ENCODE peak calls at places on chromosome 20, in five cellular contexts. N is K562, M is HCT116, Y is HepG2, A is SK-N-SH. P is an unnamed sample.

GRCh38 chr20:62029951-62030350 is 35.7 kb downstream of the TAF4 start:
- DNase-seq in Y (no peak), N (no peak), A (no peak), M (no peak), P (no peak)

GRCh38 chr20:4592316-4593148 is 129.2 kb upstream of the PRND start:
- DNase-seq in A (peak), Y (peak), M (no peak), N (peak), P (peak)

GRCh38 chr20:3716195-3716834 is 3.9 kb upstream of the SIGLEC1 start:
- DNase-seq in N (peak), M (peak), Y (peak), A (peak), P (peak)

GRCh38 chr20:47099093-47099492 is 204.4 kb downstream of the EYA2 start:
- DNase-seq in N (no peak), M (no peak), Y (no peak), A (no peak), P (no peak)

GRCh38 chr20:17680128-17680835 is 1.8 kb downstream of the RRBP1 start:
- DNase-seq in M (no peak), Y (peak), A (no peak), N (peak), P (peak)

GRCh38 chr20:9354579-9354978 is 159.8 kb upstream of the LAMP5 start:
- DNase-seq in M (no peak), N (no peak), A (no peak), Y (no peak), P (no peak)

GRCh38 chr20:51802170-51802745 is at the start of gene SALL4:
- DNase-seq in Y (no peak), M (no peak), A (peak), N (no peak), P (no peak)

GRCh38 chr20:18694071-18694470 is 106.2 kb downstream of the DTD1 start:
- DNase-seq in A (no peak), Y (no peak), M (no peak), N (no peak), P (no peak)

GRCh38 chr20:23409800-23410199 is 11.5 kb downstream of the NAPB start:
- DNase-seq in M (no peak), Y (no peak), N (no peak), A (no peak), P (no peak)

GRCh38 chr20:46810442-46811327 is 84.0 kb upstream of the EYA2 start:
- DNase-seq in M (no peak), A (no peak), Y (no peak), N (no peak), P (no peak)

GRCh38 chr20:48791666-48792071 is 36.1 kb downstream of the PREX1 start:
- DNase-seq in A (no peak), M (no peak), N (no peak), Y (no peak), P (peak)

GRCh38 chr20:17872920-17873319 is 95.7 kb downstream of the SNX5 start:
- DNase-seq in N (no peak), Y (no peak), M (no peak), A (no peak), P (no peak)

GRCh38 chr20:24166412-24166811 is 177.8 kb upstream of the GGTLC1 start:
- DNase-seq in M (no peak), A (no peak), N (no peak), Y (no peak), P (no peak)

GRCh38 chr20:14757728-14758127 is 420.3 kb upstream of the FLRT3 start:
- DNase-seq in M (no peak), Y (peak), N (no peak), A (no peak), P (no peak)

GRCh38 chr20:58570181-58570859 is 55.1 kb upstream of the APCDD1L start:
- DNase-seq in M (no peak), N (no peak), Y (no peak), A (peak), P (no peak)

GRCh38 chr20:19934792-19935491 is 82.2 kb upstream of the NAA20 start:
- DNase-seq in N (no peak), M (no peak), A (no peak), Y (no peak), P (no peak)

GRCh38 chr20:38692436-38693411 is 31.6 kb upstream of the SLC32A1 start:
- DNase-seq in M (peak), Y (peak), N (peak), A (peak), P (peak)
- TF ChIP-seq JUND in M (no peak), Y (peak), N (no peak), A (no peak), P (no peak)

GRCh38 chr20:21209668-21210067 is 83.8 kb downstream of the KIZ start:
- DNase-seq in Y (no peak), A (peak), N (no peak), M (no peak), P (no peak)

GRCh38 chr20:21213691-21214090 is 87.8 kb downstream of the KIZ start:
- DNase-seq in M (no peak), N (no peak), A (no peak), Y (no peak), P (no peak)

GRCh38 chr20:21206571-21206970 is 80.7 kb downstream of the KIZ start:
- DNase-seq in M (no peak), A (no peak), Y (no peak), N (no peak), P (no peak)

GRCh38 chr20:21214431-21214830 is 88.5 kb downstream of the KIZ start:
- DNase-seq in A (no peak), M (no peak), Y (peak), N (no peak), P (no peak)

DNA sequence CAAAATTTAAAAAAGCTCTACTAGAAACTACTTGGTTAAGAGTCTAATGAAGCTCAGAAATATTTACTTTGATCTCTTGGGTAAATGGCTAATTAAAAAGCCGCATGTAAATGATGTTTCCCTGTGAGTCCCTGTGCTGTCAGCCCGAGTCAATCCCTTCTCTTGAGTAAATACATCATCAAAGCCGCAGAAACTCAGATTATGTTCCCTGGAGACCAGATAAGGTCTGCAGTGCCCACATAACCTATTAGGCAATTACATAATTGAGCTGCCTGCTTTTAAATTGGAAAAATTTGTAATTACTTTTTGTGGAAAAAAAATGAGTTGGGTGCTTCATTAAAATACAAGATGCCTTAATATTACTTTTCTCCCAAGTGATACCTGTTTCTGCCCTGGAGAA is 83.1 kb downstream of the KIZ start:
- DNase-seq in Y (no peak), A (peak), N (no peak), M (no peak), P (no peak)
- TF ChIP-seq JUND in Y (no peak), A (no peak), N (no peak), M (no peak), P (no peak)

GRCh38 chr20:33310327-33310899 is 27.4 kb downstream of the BPIFB1 start:
- DNase-seq in M (no peak), N (no peak), Y (peak), A (no peak), P (no peak)

GRCh38 chr20:33311011-33311410 is 28.0 kb downstream of the BPIFB1 start:
- DNase-seq in A (no peak), M (no peak), N (peak), Y (no peak), P (no peak)

GRCh38 chr20:33313686-33314314 is 30.8 kb downstream of the BPIFB1 start:
- DNase-seq in A (no peak), N (no peak), Y (no peak), M (no peak), P (no peak)

GRCh38 chr20:33312583-33312982 is 29.6 kb downstream of the BPIFB1 start:
- DNase-seq in N (no peak), Y (no peak), A (no peak), M (no peak), P (no peak)

GRCh38 chr20:33311989-33312388 is 29.0 kb downstream of the BPIFB1 start:
- DNase-seq in A (no peak), N (no peak), M (no peak), Y (no peak), P (no peak)
- TF ChIP-seq JUND in A (no peak), N (no peak), M (no peak), Y (no peak), P (no peak)

DNA sequence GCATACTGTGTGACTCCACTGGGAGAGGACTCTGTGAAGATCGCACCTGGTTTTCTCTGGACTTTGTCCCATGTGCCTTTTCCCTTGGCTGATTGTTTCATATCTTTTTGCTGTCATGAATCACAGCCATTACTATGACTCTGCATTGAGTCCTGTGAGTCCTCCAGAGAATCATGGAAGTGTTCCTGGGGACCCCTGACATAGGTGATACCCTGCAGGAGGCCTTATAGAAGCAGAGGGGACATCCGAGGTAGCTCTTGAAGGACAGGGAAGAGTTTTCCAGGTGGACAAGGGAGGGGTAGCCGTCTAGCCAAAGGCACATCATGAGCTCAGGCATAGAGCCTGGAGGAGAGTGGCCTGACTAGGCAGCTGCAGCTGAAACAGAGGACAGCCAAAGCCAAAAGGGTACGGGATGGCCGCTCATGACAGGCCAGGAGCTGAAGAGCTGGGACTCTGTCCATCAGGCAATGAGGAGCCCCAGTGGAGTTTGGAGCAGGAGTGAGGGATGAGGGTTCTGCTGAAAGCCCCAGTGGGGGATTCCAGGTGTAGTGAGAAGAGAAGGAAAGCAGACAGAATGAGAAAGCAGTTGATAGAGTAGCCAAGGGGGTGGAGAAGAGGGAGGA is 86.6 kb upstream of the TOX2 start:
- DNase-seq in Y (no peak), N (no peak), A (no peak), M (no peak), P (no peak)
- TF ChIP-seq JUND in Y (no peak), N (no peak), A (no peak), M (no peak), P (no peak)

GRCh38 chr20:64224344-64225165 is 31.0 kb upstream of the PCMTD2 start:
- DNase-seq in M (no peak), Y (no peak), A (no peak), N (no peak), P (no peak)
- TF ChIP-seq JUND in M (no peak), Y (no peak), A (peak), N (no peak), P (no peak)

P was measured in T47D.